ENCODE peak calls at places on chromosomes 1 and 21, in seven cellular contexts. U is C1 segment of cervical spinal cord; Z is sciatic nerve; G is NCI-H2227 treated with DMSO at 0.1 percent for 48 hours; Y is stimulated activated CD4-positive, alpha-beta T cell treated with anti-CD3 and anti-CD28 coated beads, Interleukin-2, amount 100 ng/mL, for 48 hours; R is GM13977; O is CD8-positive, alpha-beta T cell. K is an unnamed sample.

GRCh38 chr1:189656628-189657027 is 821.0 kb downstream of the BRINP3 start:
- DNase-seq in U (no peak), Z (no peak), G (no peak), Y (no peak), R (no peak), O (no peak), K (no peak)

GRCh38 chr1:67211589-67212563 is 45.6 kb downstream of the IL23R start:
- DNase-seq in U (no peak), Z (no peak), G (peak; percentile 83), Y (peak; percentile 26), R (no peak), O (peak; percentile 54), K (no peak)

GRCh38 chr21:43772368-43772870 is 3.7 kb downstream of the CSTB start:
- DNase-seq in U (no peak), Z (no peak), G (no peak), Y (no peak), R (no peak), O (no peak), K (no peak)

GRCh38 chr1:206535853-206536188 is 28.5 kb downstream of the RASSF5 start:
- DNase-seq in U (no peak), Z (no peak), G (no peak), Y (no peak), R (no peak), O (no peak), K (no peak)

GRCh38 chr1:54256756-54257155 is 56.8 kb downstream of the MRPL37 start:
- DNase-seq in U (no peak), Z (no peak), G (no peak), Y (no peak), R (no peak), O (no peak), K (no peak)

GRCh38 chr1:36816348-36816747 is 218.0 kb downstream of the GRIK3 start:
- DNase-seq in U (no peak), Z (no peak), G (no peak), Y (no peak), R (no peak), O (no peak), K (no peak)

GRCh38 chr21:42343556-42343955 is 7.2 kb downstream of the TFF2 start:
- DNase-seq in U (no peak), Z (no peak), G (no peak), Y (no peak), R (no peak), O (no peak), K (peak; percentile 56)

GRCh38 chr1:165674599-165674998 is 23.8 kb downstream of the ALDH9A1 start:
- DNase-seq in U (no peak), Z (no peak), G (no peak), Y (no peak), R (no peak), O (no peak), K (no peak)

GRCh38 chr1:56285554-56286402 is 293.6 kb downstream of the PLPP3 start:
- DNase-seq in U (no peak), Z (no peak), G (no peak), Y (no peak), R (no peak), O (no peak), K (no peak)

GRCh38 chr1:31910933-31911332 is 27.2 kb downstream of the PTP4A2 start:
- DNase-seq in U (no peak), Z (no peak), G (peak; percentile 19), Y (no peak), R (no peak), O (no peak), K (no peak)

GRCh38 chr1:1397839-1398523 is 1.2 kb downstream of the CCNL2 start:
- DNase-seq in U (no peak), Z (no peak), G (no peak), Y (no peak), R (no peak), O (no peak), K (no peak)

GRCh38 chr1:80155371-80155770 is 1148.8 kb upstream of the ADGRL4 start:
- DNase-seq in U (no peak), Z (no peak), G (no peak), Y (no peak), R (no peak), O (no peak), K (no peak)

GRCh38 chr1:174654553-174654952 is 206.8 kb downstream of the GPR52 start:
- DNase-seq in U (no peak), Z (no peak), G (no peak), Y (no peak), R (no peak), O (no peak), K (no peak)

GRCh38 chr1:15618685-15619525 is 1.6 kb downstream of the DDI2 start:
- DNase-seq in U (no peak), Z (no peak), G (no peak), Y (no peak), R (no peak), O (no peak), K (no peak)

GRCh38 chr1:25068316-25068715 is 138.2 kb upstream of the RUNX3 start:
- DNase-seq in U (no peak), Z (no peak), G (no peak), Y (no peak), R (no peak), O (no peak), K (peak; percentile 71)

GRCh38 chr21:41947596-41948403 is 6.0 kb downstream of the C2CD2 start:
- DNase-seq in U (no peak), Z (no peak), G (no peak), Y (no peak), R (no peak), O (no peak), K (peak; percentile 72)

GRCh38 chr1:237042892-237043576 is 1.1 kb downstream of the RYR2 start:
- DNase-seq in U (no peak), Z (no peak), G (no peak), Y (no peak), R (peak; percentile 22), O (no peak), K (no peak)

GRCh38 chr1:201597551-201598230 is 58.8 kb downstream of the NAV1 start:
- DNase-seq in U (no peak), Z (no peak), G (no peak), Y (no peak), R (no peak), O (no peak), K (no peak)

GRCh38 chr1:117670996-117671780 is 65.3 kb downstream of the TENT5C start:
- DNase-seq in U (no peak), Z (no peak), G (no peak), Y (no peak), R (no peak), O (no peak), K (peak; percentile 56)